ENCODE peak calls at places on chromosome 1, in eight cellular contexts. One of them, this sample, is unnamed.

GRCh38 chr1:223670458-223671159 is 5.1 kb upstream of the CAPN8 start:
- DNase-seq in stimulated activated naive B cell treated with anti-CD40 and anti-IgM and Interleukin-4, amounts not matched to agents 10 μg/mL and 1 μg/mL and 100 μg/mL, for 72 hours: no peak
- DNase-seq in osteocyte: no peak
- DNase-seq in GM12865: peak
- DNase-seq in foreskin fibroblast: peak
- DNase-seq in fibroblast of mammary gland: peak
- DNase-seq in activated CD4-positive, CD25-positive, alpha-beta regulatory T cell: no peak
- DNase-seq in germinal center: no peak
- DNase-seq in this sample: no peak

GRCh38 chr1:42211224-42211623 is 46.7 kb upstream of the GUCA2A start:
- DNase-seq in stimulated activated naive B cell treated with anti-CD40 and anti-IgM and Interleukin-4, amounts not matched to agents 10 μg/mL and 1 μg/mL and 100 μg/mL, for 72 hours: no peak
- DNase-seq in osteocyte: no peak
- DNase-seq in GM12865: no peak
- DNase-seq in foreskin fibroblast: peak
- DNase-seq in fibroblast of mammary gland: peak
- DNase-seq in activated CD4-positive, CD25-positive, alpha-beta regulatory T cell: no peak
- DNase-seq in germinal center: no peak
- DNase-seq in this sample: no peak

GRCh38 chr1:235998812-235999211 is 66.1 kb downstream of the NID1 start:
- DNase-seq in stimulated activated naive B cell treated with anti-CD40 and anti-IgM and Interleukin-4, amounts not matched to agents 10 μg/mL and 1 μg/mL and 100 μg/mL, for 72 hours: peak
- DNase-seq in osteocyte: no peak
- DNase-seq in GM12865: peak
- DNase-seq in foreskin fibroblast: peak
- DNase-seq in fibroblast of mammary gland: peak
- DNase-seq in activated CD4-positive, CD25-positive, alpha-beta regulatory T cell: no peak
- DNase-seq in germinal center: no peak
- DNase-seq in this sample: no peak

GRCh38 chr1:150981177-150981804 is 801 bp upstream of the ANXA9 start:
- DNase-seq in stimulated activated naive B cell treated with anti-CD40 and anti-IgM and Interleukin-4, amounts not matched to agents 10 μg/mL and 1 μg/mL and 100 μg/mL, for 72 hours: no peak
- DNase-seq in osteocyte: no peak
- DNase-seq in GM12865: no peak
- DNase-seq in foreskin fibroblast: peak
- DNase-seq in fibroblast of mammary gland: no peak
- DNase-seq in activated CD4-positive, CD25-positive, alpha-beta regulatory T cell: no peak
- DNase-seq in germinal center: no peak
- DNase-seq in this sample: no peak

GRCh38 chr1:38585971-38586370 is 273.6 kb downstream of the RRAGC start:
- DNase-seq in stimulated activated naive B cell treated with anti-CD40 and anti-IgM and Interleukin-4, amounts not matched to agents 10 μg/mL and 1 μg/mL and 100 μg/mL, for 72 hours: no peak
- DNase-seq in osteocyte: no peak
- DNase-seq in GM12865: no peak
- DNase-seq in foreskin fibroblast: no peak
- DNase-seq in fibroblast of mammary gland: no peak
- DNase-seq in activated CD4-positive, CD25-positive, alpha-beta regulatory T cell: no peak
- DNase-seq in germinal center: no peak
- DNase-seq in this sample: no peak

GRCh38 chr1:52955129-52955970 is 28.3 kb downstream of the SCP2 start:
- DNase-seq in stimulated activated naive B cell treated with anti-CD40 and anti-IgM and Interleukin-4, amounts not matched to agents 10 μg/mL and 1 μg/mL and 100 μg/mL, for 72 hours: no peak
- DNase-seq in osteocyte: no peak
- DNase-seq in GM12865: no peak
- DNase-seq in foreskin fibroblast: peak
- DNase-seq in fibroblast of mammary gland: peak
- DNase-seq in activated CD4-positive, CD25-positive, alpha-beta regulatory T cell: no peak
- DNase-seq in germinal center: no peak
- DNase-seq in this sample: no peak

GRCh38 chr1:112575154-112575804 is 43.7 kb downstream of the ST7L start:
- DNase-seq in stimulated activated naive B cell treated with anti-CD40 and anti-IgM and Interleukin-4, amounts not matched to agents 10 μg/mL and 1 μg/mL and 100 μg/mL, for 72 hours: no peak
- DNase-seq in osteocyte: no peak
- DNase-seq in GM12865: no peak
- DNase-seq in foreskin fibroblast: peak
- DNase-seq in fibroblast of mammary gland: peak
- DNase-seq in activated CD4-positive, CD25-positive, alpha-beta regulatory T cell: no peak
- DNase-seq in germinal center: no peak
- DNase-seq in this sample: no peak

GRCh38 chr1:161019767-161020572 is 982 bp downstream of the F11R start:
- DNase-seq in stimulated activated naive B cell treated with anti-CD40 and anti-IgM and Interleukin-4, amounts not matched to agents 10 μg/mL and 1 μg/mL and 100 μg/mL, for 72 hours: no peak
- DNase-seq in osteocyte: no peak
- DNase-seq in GM12865: peak
- DNase-seq in foreskin fibroblast: peak
- DNase-seq in fibroblast of mammary gland: no peak
- DNase-seq in activated CD4-positive, CD25-positive, alpha-beta regulatory T cell: no peak
- DNase-seq in germinal center: no peak
- DNase-seq in this sample: no peak

GRCh38 chr1:92909321-92909720 is 51.9 kb downstream of the DIPK1A start:
- DNase-seq in stimulated activated naive B cell treated with anti-CD40 and anti-IgM and Interleukin-4, amounts not matched to agents 10 μg/mL and 1 μg/mL and 100 μg/mL, for 72 hours: no peak
- DNase-seq in osteocyte: no peak
- DNase-seq in GM12865: no peak
- DNase-seq in foreskin fibroblast: peak
- DNase-seq in fibroblast of mammary gland: peak
- DNase-seq in activated CD4-positive, CD25-positive, alpha-beta regulatory T cell: no peak
- DNase-seq in germinal center: no peak
- DNase-seq in this sample: no peak

GRCh38 chr1:44688760-44689446 is 14.4 kb downstream of the ARMH1 start:
- DNase-seq in stimulated activated naive B cell treated with anti-CD40 and anti-IgM and Interleukin-4, amounts not matched to agents 10 μg/mL and 1 μg/mL and 100 μg/mL, for 72 hours: no peak
- DNase-seq in osteocyte: no peak
- DNase-seq in GM12865: no peak
- DNase-seq in foreskin fibroblast: no peak
- DNase-seq in fibroblast of mammary gland: no peak
- DNase-seq in activated CD4-positive, CD25-positive, alpha-beta regulatory T cell: no peak
- DNase-seq in germinal center: no peak
- DNase-seq in this sample: no peak

GRCh38 chr1:224067621-224068457 is 46.1 kb upstream of the FBXO28 start:
- DNase-seq in stimulated activated naive B cell treated with anti-CD40 and anti-IgM and Interleukin-4, amounts not matched to agents 10 μg/mL and 1 μg/mL and 100 μg/mL, for 72 hours: no peak
- DNase-seq in osteocyte: no peak
- DNase-seq in GM12865: no peak
- DNase-seq in foreskin fibroblast: peak
- DNase-seq in fibroblast of mammary gland: peak
- DNase-seq in activated CD4-positive, CD25-positive, alpha-beta regulatory T cell: no peak
- DNase-seq in germinal center: no peak
- DNase-seq in this sample: no peak

GRCh38 chr1:24481843-24482610 is 20.6 kb upstream of the RCAN3 start:
- DNase-seq in stimulated activated naive B cell treated with anti-CD40 and anti-IgM and Interleukin-4, amounts not matched to agents 10 μg/mL and 1 μg/mL and 100 μg/mL, for 72 hours: no peak
- DNase-seq in osteocyte: no peak
- DNase-seq in GM12865: no peak
- DNase-seq in foreskin fibroblast: no peak
- DNase-seq in fibroblast of mammary gland: no peak
- DNase-seq in activated CD4-positive, CD25-positive, alpha-beta regulatory T cell: no peak
- DNase-seq in germinal center: no peak
- DNase-seq in this sample: no peak